ENCODE peak calls at places on chromosomes 11 and 22, in seven cellular contexts. M is Panc1; Q is RPMI8226; P is HT1080; X is foreskin fibroblast; R is GM23248; E is CD8-positive, alpha-beta memory T cell. A is an unnamed sample.

GRCh38 chr11:126978911-126979310 is 21.7 kb downstream of the KIRREL3 start:
- DNase-seq in P (no peak), Q (no peak), M (no peak), R (no peak), X (no peak), E (no peak), A (no peak)

GRCh38 chr22:31753005-31753633 is 700 bp upstream of the DEPDC5 start:
- DNase-seq in X (peak), P (no peak), E (no peak), R (peak), Q (peak), M (no peak), A (no peak)

GRCh38 chr22:41261541-41262249 is 21.0 kb upstream of the CHADL start:
- DNase-seq in E (no peak), Q (no peak), X (no peak), M (no peak), R (no peak), P (no peak), A (no peak)

GRCh38 chr11:2775626-2776350 is 76.0 kb upstream of the KCNQ1OT1 start:
- DNase-seq in M (no peak), X (no peak), P (no peak), R (no peak), E (no peak), Q (no peak), A (no peak)

GRCh38 chr22:46064236-46064965 is 85.9 kb upstream of the PPARA start:
- DNase-seq in M (no peak), R (peak), E (no peak), Q (no peak), X (no peak), P (no peak), A (no peak)

GRCh38 chr11:90747057-90747456 is 524.2 kb upstream of the CHORDC1 start:
- DNase-seq in Q (no peak), P (peak), E (no peak), X (no peak), M (no peak), R (no peak), A (no peak)

GRCh38 chr11:75100314-75100713 is 3.6 kb upstream of the OR2AT4 start:
- DNase-seq in Q (no peak), M (no peak), R (peak), X (peak), P (peak), E (no peak), A (no peak)

GRCh38 chr11:113440816-113441215 is 34.4 kb downstream of the DRD2 start:
- DNase-seq in Q (no peak), M (no peak), R (no peak), X (no peak), P (no peak), E (no peak), A (no peak)

GRCh38 chr11:68028802-68029475 is 1.5 kb upstream of the NDUFS8 start:
- DNase-seq in M (no peak), Q (no peak), R (peak), P (peak), X (peak), E (no peak), A (no peak)

GRCh38 chr11:44493383-44493782 is 72.1 kb upstream of the CD82 start:
- DNase-seq in X (no peak), P (no peak), R (no peak), Q (no peak), M (no peak), E (no peak), A (no peak)

GRCh38 chr22:17117890-17118289 is 3.3 kb downstream of the TMEM121B start:
- DNase-seq in P (no peak), R (no peak), X (no peak), M (no peak), E (no peak), Q (no peak), A (no peak)

GRCh38 chr11:84310261-84310660 is 1024.1 kb upstream of the CCDC90B start:
- DNase-seq in R (no peak), E (no peak), P (peak), Q (no peak), M (no peak), X (no peak), A (no peak)

GRCh38 chr11:96341237-96342130 is 1.5 kb downstream of the MAML2 start:
- DNase-seq in X (peak), Q (peak), E (peak), R (peak), P (peak), M (no peak), A (no peak)

GRCh38 chr11:119835804-119836203 is 106.8 kb upstream of the NECTIN1 start:
- DNase-seq in M (no peak), Q (no peak), R (no peak), X (no peak), P (no peak), E (no peak), A (no peak)

GRCh38 chr22:17303840-17304779 is 65.2 kb upstream of the CECR2 start:
- DNase-seq in E (peak), R (no peak), Q (no peak), M (no peak), P (peak), X (no peak), A (no peak)